ENCODE peak calls at places on chromosomes 4 and X, in five cellular contexts. One of them, this sample, is unnamed.

GRCh38 chr4:44760142-44760898 is 34.0 kb upstream of the GNPDA2 start:
- DNase-seq in mammary epithelial cell: peak; percentile 12
- DNase-seq in keratinocyte: no peak
- DNase-seq in Calu3: peak; percentile 9
- DNase-seq in type B pancreatic cell: no peak
- DNase-seq in this sample: no peak

GRCh38 chr4:137129471-137130244 is 402.6 kb downstream of the PCDH18 start:
- DNase-seq in mammary epithelial cell: no peak
- DNase-seq in keratinocyte: no peak
- DNase-seq in Calu3: no peak
- DNase-seq in type B pancreatic cell: no peak
- DNase-seq in this sample: no peak

GRCh38 chr4:118335774-118336173 is 17.0 kb downstream of the PRSS12 start:
- DNase-seq in mammary epithelial cell: no peak
- DNase-seq in keratinocyte: no peak
- DNase-seq in Calu3: no peak
- DNase-seq in type B pancreatic cell: no peak
- DNase-seq in this sample: no peak

GRCh38 chrX:81280148-81280547 is 78.2 kb downstream of the SH3BGRL start:
- DNase-seq in mammary epithelial cell: no peak
- DNase-seq in keratinocyte: no peak
- DNase-seq in Calu3: no peak
- DNase-seq in type B pancreatic cell: no peak
- DNase-seq in this sample: no peak

GRCh38 chr4:183369073-183369472 is 46.8 kb upstream of the CLDN24 start:
- DNase-seq in mammary epithelial cell: no peak
- DNase-seq in keratinocyte: no peak
- DNase-seq in Calu3: no peak
- DNase-seq in type B pancreatic cell: no peak
- DNase-seq in this sample: no peak

GRCh38 chr4:173367946-173368345 is 2.8 kb upstream of the SAP30 start:
- DNase-seq in mammary epithelial cell: peak; percentile 15
- DNase-seq in keratinocyte: no peak
- DNase-seq in Calu3: no peak
- DNase-seq in type B pancreatic cell: no peak
- DNase-seq in this sample: no peak

GRCh38 chr4:21451032-21451431 is 497.5 kb downstream of the KCNIP4 start:
- DNase-seq in mammary epithelial cell: peak; percentile 89
- DNase-seq in keratinocyte: no peak
- DNase-seq in Calu3: peak; percentile 6
- DNase-seq in type B pancreatic cell: no peak
- DNase-seq in this sample: no peak

GRCh38 chrX:100494974-100495373 is 84.9 kb upstream of the PCDH19 start:
- DNase-seq in mammary epithelial cell: no peak
- DNase-seq in keratinocyte: no peak
- DNase-seq in Calu3: no peak
- DNase-seq in type B pancreatic cell: no peak
- DNase-seq in this sample: no peak

GRCh38 chr4:20662851-20663250 is 37.4 kb upstream of the PACRGL start:
- DNase-seq in mammary epithelial cell: peak; percentile 82
- DNase-seq in keratinocyte: no peak
- DNase-seq in Calu3: no peak
- DNase-seq in type B pancreatic cell: no peak
- DNase-seq in this sample: no peak

GRCh38 chr4:56630876-56631666 is 50.0 kb downstream of the HOPX start:
- DNase-seq in mammary epithelial cell: no peak
- DNase-seq in keratinocyte: no peak
- DNase-seq in Calu3: no peak
- DNase-seq in type B pancreatic cell: no peak
- DNase-seq in this sample: no peak

GRCh38 chr4:7120341-7120740 is 52.5 kb upstream of the GRPEL1 start:
- DNase-seq in mammary epithelial cell: no peak
- DNase-seq in keratinocyte: no peak
- DNase-seq in Calu3: no peak
- DNase-seq in type B pancreatic cell: no peak
- DNase-seq in this sample: no peak

GRCh38 chrX:153820601-153821000 is 9.7 kb downstream of the PDZD4 start:
- DNase-seq in mammary epithelial cell: no peak
- DNase-seq in keratinocyte: no peak
- DNase-seq in Calu3: no peak
- DNase-seq in type B pancreatic cell: no peak
- DNase-seq in this sample: no peak

GRCh38 chrX:41449615-41450014 is 2.5 kb downstream of the NYX start:
- DNase-seq in mammary epithelial cell: peak; percentile 19
- DNase-seq in keratinocyte: no peak
- DNase-seq in Calu3: no peak
- DNase-seq in type B pancreatic cell: no peak
- DNase-seq in this sample: no peak

GRCh38 chrX:72018277-72019112 is 107.8 kb downstream of the NHSL2 start:
- DNase-seq in mammary epithelial cell: peak; percentile 77
- DNase-seq in keratinocyte: no peak
- DNase-seq in Calu3: peak; percentile 87
- DNase-seq in type B pancreatic cell: peak; percentile 83
- DNase-seq in this sample: peak; percentile 75

GRCh38 chrX:149950681-149951080 is 12.4 kb upstream of the EOLA2 start:
- DNase-seq in mammary epithelial cell: peak; percentile 19
- DNase-seq in keratinocyte: no peak
- DNase-seq in Calu3: peak; percentile 35
- DNase-seq in type B pancreatic cell: no peak
- DNase-seq in this sample: no peak

GRCh38 chr4:104064650-104065577 is 345.1 kb upstream of the TACR3 start:
- DNase-seq in mammary epithelial cell: peak; percentile 20
- DNase-seq in keratinocyte: no peak
- DNase-seq in Calu3: peak; percentile 53
- DNase-seq in type B pancreatic cell: no peak
- DNase-seq in this sample: peak; percentile 59

GRCh38 chrX:110561036-110561435 is 202.4 kb downstream of the RTL9 start:
- DNase-seq in mammary epithelial cell: no peak
- DNase-seq in keratinocyte: no peak
- DNase-seq in Calu3: no peak
- DNase-seq in type B pancreatic cell: no peak
- DNase-seq in this sample: no peak

DNA sequence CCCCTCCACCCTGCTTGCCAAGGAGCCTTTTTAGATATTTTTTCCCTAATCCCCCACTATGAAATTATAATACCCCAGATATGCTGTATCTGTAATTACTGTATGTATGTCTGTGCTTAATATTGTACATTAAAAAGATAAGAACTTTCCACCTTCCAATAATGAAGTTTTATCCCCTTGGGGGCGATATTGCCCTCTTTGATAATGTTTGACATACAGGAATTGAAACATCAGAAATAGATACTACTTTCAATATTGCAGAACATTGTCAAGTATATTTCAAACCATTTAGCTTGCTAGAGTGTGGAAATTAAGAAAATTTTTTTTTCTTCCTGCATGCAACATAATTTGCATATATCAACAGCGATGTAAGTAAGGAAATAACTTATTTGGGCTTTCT is 58.9 kb downstream of the NAF1 start:
- DNase-seq in mammary epithelial cell: peak; percentile 2
- DNase-seq in keratinocyte: no peak
- DNase-seq in Calu3: peak; percentile 6
- DNase-seq in type B pancreatic cell: no peak
- DNase-seq in this sample: no peak
- TF ChIP-seq CTCF in mammary epithelial cell: peak; percentile 31
- TF ChIP-seq CTCF in keratinocyte: no peak
- TF ChIP-seq CTCF in Calu3: no peak
- TF ChIP-seq CTCF in type B pancreatic cell: peak; percentile 42
- TF ChIP-seq CTCF in this sample: no peak

GRCh38 chrX:147550217-147550616 is 361.5 kb upstream of the FMR1 start:
- DNase-seq in mammary epithelial cell: no peak
- DNase-seq in keratinocyte: no peak
- DNase-seq in Calu3: no peak
- DNase-seq in type B pancreatic cell: no peak
- DNase-seq in this sample: peak; percentile 42
- TF ChIP-seq CTCF in mammary epithelial cell: no peak
- TF ChIP-seq CTCF in keratinocyte: peak; percentile 25
- TF ChIP-seq CTCF in Calu3: no peak
- TF ChIP-seq CTCF in type B pancreatic cell: peak; percentile 69
- TF ChIP-seq CTCF in this sample: no peak

GRCh38 chrX:48937065-48937907 is 18.5 kb upstream of the PIM2 start:
- DNase-seq in mammary epithelial cell: no peak
- DNase-seq in keratinocyte: no peak
- DNase-seq in Calu3: no peak
- DNase-seq in type B pancreatic cell: no peak
- DNase-seq in this sample: no peak
- TF ChIP-seq CTCF in mammary epithelial cell: no peak
- TF ChIP-seq CTCF in keratinocyte: no peak
- TF ChIP-seq CTCF in Calu3: no peak
- TF ChIP-seq CTCF in type B pancreatic cell: no peak
- TF ChIP-seq CTCF in this sample: no peak

DNA sequence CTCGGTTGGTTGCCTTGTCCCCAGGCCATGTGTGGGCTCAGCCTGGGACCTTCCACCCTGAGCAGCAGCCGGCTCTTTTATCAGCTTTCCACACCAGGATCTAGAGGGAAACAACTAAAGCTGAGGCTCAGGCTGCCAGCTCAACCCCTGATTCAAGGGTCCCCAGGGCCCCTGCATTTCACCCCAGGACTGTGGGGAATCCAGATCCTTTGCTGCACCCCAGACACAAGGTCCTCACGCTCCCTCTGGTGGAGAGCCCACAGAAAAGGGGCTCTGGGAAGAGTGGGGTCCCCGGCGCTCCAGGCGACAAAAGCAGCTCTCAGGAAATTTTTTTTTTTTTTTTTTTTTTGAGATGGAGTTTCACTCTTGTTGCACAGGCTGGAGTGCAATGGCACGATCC is 64.3 kb downstream of the ZFYVE28 start:
- DNase-seq in mammary epithelial cell: no peak
- DNase-seq in keratinocyte: no peak
- DNase-seq in Calu3: no peak
- DNase-seq in type B pancreatic cell: peak; percentile 62
- DNase-seq in this sample: no peak
- TF ChIP-seq CTCF in mammary epithelial cell: peak; percentile 27
- TF ChIP-seq CTCF in keratinocyte: no peak
- TF ChIP-seq CTCF in Calu3: no peak
- TF ChIP-seq CTCF in type B pancreatic cell: peak; percentile 44
- TF ChIP-seq CTCF in this sample: no peak

GRCh38 chr4:73311428-73311827 is 52.8 kb upstream of the ANKRD17 start:
- DNase-seq in mammary epithelial cell: peak; percentile 23
- DNase-seq in keratinocyte: no peak
- DNase-seq in Calu3: no peak
- DNase-seq in type B pancreatic cell: no peak
- DNase-seq in this sample: no peak
- TF ChIP-seq CTCF in mammary epithelial cell: peak; percentile 43
- TF ChIP-seq CTCF in keratinocyte: peak; percentile 6
- TF ChIP-seq CTCF in Calu3: no peak
- TF ChIP-seq CTCF in type B pancreatic cell: peak; percentile 71
- TF ChIP-seq CTCF in this sample: peak; percentile 60

DNA sequence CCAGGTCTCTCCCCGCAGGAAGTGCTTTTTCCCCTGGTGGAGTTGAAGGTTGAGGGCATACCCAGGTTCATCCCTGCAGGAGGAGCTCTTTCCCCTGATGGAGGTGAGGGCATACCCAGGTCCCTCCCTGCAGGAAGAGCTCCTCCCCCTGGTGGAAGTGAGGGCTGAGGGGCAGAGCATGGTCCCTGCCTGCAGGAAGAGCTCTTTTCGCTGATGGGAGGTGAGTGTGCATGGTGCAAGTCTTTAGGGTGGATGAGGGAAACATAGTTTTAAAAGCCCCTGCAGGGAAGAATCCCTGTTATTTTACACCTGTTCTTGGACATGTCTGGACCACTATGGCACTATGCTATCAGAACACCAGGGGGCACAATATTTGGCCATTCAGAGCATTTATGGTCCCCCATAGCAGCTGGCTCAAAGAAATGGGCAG is 43.7 kb upstream of the PUDP start:
- DNase-seq in mammary epithelial cell: no peak
- DNase-seq in keratinocyte: no peak
- DNase-seq in Calu3: no peak
- DNase-seq in type B pancreatic cell: no peak
- DNase-seq in this sample: no peak
- TF ChIP-seq CTCF in mammary epithelial cell: peak; percentile 26
- TF ChIP-seq CTCF in keratinocyte: peak; percentile 23
- TF ChIP-seq CTCF in Calu3: no peak
- TF ChIP-seq CTCF in type B pancreatic cell: peak; percentile 56
- TF ChIP-seq CTCF in this sample: no peak

DNA sequence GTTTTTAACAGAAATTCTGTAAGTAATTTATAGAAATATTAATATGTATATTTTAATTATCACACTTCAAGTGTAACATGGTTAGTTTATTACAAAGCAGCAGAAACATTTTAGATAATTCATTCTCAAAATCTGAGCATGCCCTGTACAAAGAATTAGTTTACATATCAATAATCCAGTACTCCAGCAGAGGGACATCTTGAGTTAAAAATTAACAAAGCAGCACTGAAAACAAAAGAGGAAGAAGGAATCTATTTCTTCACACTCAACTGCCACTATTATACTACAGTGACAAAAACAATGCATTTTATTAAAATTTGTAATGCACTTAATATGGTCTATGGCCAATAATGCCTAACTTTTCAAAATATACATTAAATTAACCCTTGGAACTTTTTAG is 179.1 kb upstream of the KLHL4 start:
- DNase-seq in mammary epithelial cell: peak; percentile 15
- DNase-seq in keratinocyte: no peak
- DNase-seq in Calu3: no peak
- DNase-seq in type B pancreatic cell: no peak
- DNase-seq in this sample: no peak
- TF ChIP-seq CTCF in mammary epithelial cell: peak; percentile 49
- TF ChIP-seq CTCF in keratinocyte: no peak
- TF ChIP-seq CTCF in Calu3: no peak
- TF ChIP-seq CTCF in type B pancreatic cell: peak; percentile 78
- TF ChIP-seq CTCF in this sample: peak; percentile 60

DNA sequence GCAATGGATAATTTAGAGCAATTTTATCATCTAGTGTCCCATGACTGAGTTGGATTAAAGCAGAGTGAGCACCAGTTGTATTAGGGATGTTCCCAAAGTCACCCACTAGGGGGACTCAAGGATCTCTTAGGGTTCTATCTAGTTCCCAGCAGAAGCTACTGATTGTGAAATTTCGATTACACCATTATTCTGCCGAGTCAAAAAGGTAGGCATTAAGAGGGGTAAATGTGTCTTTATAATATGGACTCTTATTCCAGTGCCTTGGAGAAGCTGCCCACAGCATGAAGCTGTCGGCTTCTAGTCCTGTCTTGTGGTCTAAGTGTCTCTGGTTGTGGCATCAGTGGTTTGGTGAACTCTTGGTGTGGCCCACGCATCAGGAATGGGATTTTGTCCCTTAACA is 53.3 kb downstream of the RGS12 start:
- DNase-seq in mammary epithelial cell: peak; percentile 66
- DNase-seq in keratinocyte: peak; percentile 11
- DNase-seq in Calu3: peak; percentile 51
- DNase-seq in type B pancreatic cell: no peak
- DNase-seq in this sample: no peak
- TF ChIP-seq CTCF in mammary epithelial cell: peak; percentile 92
- TF ChIP-seq CTCF in keratinocyte: peak; percentile 83
- TF ChIP-seq CTCF in Calu3: peak; percentile 50
- TF ChIP-seq CTCF in type B pancreatic cell: peak; percentile 94
- TF ChIP-seq CTCF in this sample: peak; percentile 81

GRCh38 chr4:140233811-140234696 is 80.1 kb upstream of the MAML3 start:
- DNase-seq in mammary epithelial cell: no peak
- DNase-seq in keratinocyte: no peak
- DNase-seq in Calu3: no peak
- DNase-seq in type B pancreatic cell: no peak
- DNase-seq in this sample: no peak
- TF ChIP-seq CTCF in mammary epithelial cell: no peak
- TF ChIP-seq CTCF in keratinocyte: no peak
- TF ChIP-seq CTCF in Calu3: no peak
- TF ChIP-seq CTCF in type B pancreatic cell: no peak
- TF ChIP-seq CTCF in this sample: no peak

This sample was measured in mesothelial cell of epicardium.